ENCODE peak calls at places on chromosomes 13 and 19, in nine cellular contexts. R, W, O, I, U, T, Y, C and L are unnamed samples.

GRCh38 chr13:46643165-46643777 is 90.3 kb downstream of the LRCH1 start:
- DNase-seq in R (no peak), W (no peak), O (no peak), I (no peak), U (no peak), T (no peak), Y (no peak), C (no peak), L (no peak)

GRCh38 chr19:35143231-35143715 is at the start of gene FXYD7:
- DNase-seq in R (no peak), W (no peak), O (no peak), I (peak; percentile 27), U (no peak), T (no peak), Y (no peak), C (peak; percentile 69), L (no peak)

GRCh38 chr19:57587529-57587928 is 3.6 kb downstream of the ZIK1 start:
- DNase-seq in R (no peak), W (no peak), O (no peak), I (no peak), U (peak; percentile 45), T (peak; percentile 80), Y (no peak), C (no peak), L (no peak)

GRCh38 chr19:57807541-57807940 is 7.2 kb downstream of the ZNF552 start:
- DNase-seq in R (no peak), W (no peak), O (no peak), I (no peak), U (no peak), T (no peak), Y (no peak), C (no peak), L (no peak)

GRCh38 chr19:18289471-18290066 is 8.1 kb upstream of the JUND start:
- DNase-seq in R (no peak), W (no peak), O (no peak), I (no peak), U (no peak), T (no peak), Y (no peak), C (no peak), L (no peak)

GRCh38 chr19:8319807-8320520 is 1.2 kb downstream of the NDUFA7 start:
- DNase-seq in R (no peak), W (no peak), O (no peak), I (no peak), U (no peak), T (no peak), Y (no peak), C (no peak), L (no peak)

GRCh38 chr13:43363156-43363918 is 340.0 kb downstream of the DNAJC15 start:
- DNase-seq in R (peak; percentile 28), W (no peak), O (no peak), I (no peak), U (peak; percentile 49), T (peak; percentile 48), Y (no peak), C (no peak), L (no peak)

GRCh38 chr13:44191504-44192171 is 182.0 kb upstream of the SERP2 start:
- DNase-seq in R (peak; percentile 57), W (peak; percentile 92), O (peak; percentile 71), I (no peak), U (peak; percentile 79), T (peak; percentile 57), Y (peak; percentile 18), C (peak; percentile 42), L (peak; percentile 5)

GRCh38 chr13:25886438-25887214 is 165.2 kb downstream of the SHISA2 start:
- DNase-seq in R (no peak), W (no peak), O (no peak), I (no peak), U (peak; percentile 8), T (no peak), Y (no peak), C (no peak), L (no peak)

GRCh38 chr19:43362179-43362578 is 8.7 kb downstream of the CD177 start:
- DNase-seq in R (no peak), W (no peak), O (no peak), I (no peak), U (peak; percentile 24), T (peak; percentile 74), Y (no peak), C (no peak), L (no peak)

GRCh38 chr13:97043302-97043701 is 49.0 kb upstream of the OXGR1 start:
- DNase-seq in R (no peak), W (no peak), O (no peak), I (no peak), U (peak; percentile 85), T (peak; percentile 87), Y (no peak), C (no peak), L (no peak)

GRCh38 chr19:44530777-44531176 is 1.3 kb upstream of the CEACAM20 start:
- DNase-seq in R (no peak), W (no peak), O (no peak), I (no peak), U (peak; percentile 2), T (no peak), Y (no peak), C (no peak), L (no peak)

GRCh38 chr13:113917523-113918371 is 53.9 kb upstream of the GAS6 start:
- DNase-seq in R (no peak), W (no peak), O (no peak), I (no peak), U (no peak), T (no peak), Y (no peak), C (no peak), L (no peak)

GRCh38 chr19:1882089-1882785 is 3.1 kb downstream of the ABHD17A start:
- DNase-seq in R (no peak), W (no peak), O (no peak), I (peak; percentile 70), U (no peak), T (no peak), Y (peak; percentile 69), C (peak; percentile 34), L (no peak)

GRCh38 chr13:93603043-93603442 is 376.4 kb downstream of the GPC6 start:
- DNase-seq in R (no peak), W (no peak), O (peak; percentile 49), I (no peak), U (peak; percentile 89), T (peak; percentile 91), Y (no peak), C (no peak), L (no peak)

GRCh38 chr19:48896191-48896720 is 2.3 kb downstream of the TULP2 start:
- DNase-seq in R (no peak), W (no peak), O (no peak), I (peak; percentile 41), U (no peak), T (no peak), Y (no peak), C (peak; percentile 85), L (no peak)

GRCh38 chr13:64471916-64472315 is 2758.2 kb downstream of the PCDH9 start:
- DNase-seq in R (peak; percentile 74), W (peak; percentile 14), O (peak; percentile 59), I (no peak), U (peak; percentile 23), T (no peak), Y (no peak), C (no peak), L (peak; percentile 2)

GRCh38 chr13:104408733-104409132 is 1342.5 kb upstream of the SLC10A2 start:
- DNase-seq in R (no peak), W (no peak), O (no peak), I (no peak), U (no peak), T (no peak), Y (no peak), C (no peak), L (no peak)